ENCODE peak calls at places on chromosomes 6 and 20, in nine cellular contexts. L is BE2C; X is brain microvascular endothelial cell; O is CD8-positive, alpha-beta T cell; R is lower lobe of right lung; J is transverse colon; E is pancreas; Y is adrenal gland; F is IMR-90. I is an unnamed sample.

GRCh38 chr6:73782911-73783310 is 86.9 kb downstream of the CD109 start:
- DNase-seq in L (no peak), X (no peak), O (no peak), R (no peak), J (no peak), E (no peak), Y (no peak), F (no peak), I (no peak)

GRCh38 chr6:17504005-17504404 is 96.1 kb upstream of the FAM8A1 start:
- DNase-seq in L (no peak), X (no peak), O (no peak), R (no peak), J (no peak), E (no peak), Y (no peak), F (no peak), I (no peak)

GRCh38 chr6:18596529-18596835 is 209.3 kb downstream of the RNF144B start:
- DNase-seq in L (no peak), X (no peak), O (no peak), R (no peak), J (no peak), E (no peak), Y (no peak), F (no peak), I (no peak)

GRCh38 chr6:125197795-125198269 is 44.3 kb downstream of the TPD52L1 start:
- DNase-seq in L (peak; percentile 33), X (peak; percentile 42), O (no peak), R (peak; percentile 62), J (peak; percentile 78), E (peak; percentile 91), Y (peak; percentile 93), F (peak; percentile 31), I (no peak)

GRCh38 chr6:139029470-139030210 is 1.1 kb downstream of the ABRACL start:
- DNase-seq in L (no peak), X (peak; percentile 26), O (no peak), R (peak; percentile 84), J (peak; percentile 76), E (peak; percentile 53), Y (peak; percentile 51), F (peak; percentile 59), I (no peak)

GRCh38 chr6:110325197-110325596 is 33.0 kb downstream of the METTL24 start:
- DNase-seq in L (no peak), X (peak; percentile 12), O (no peak), R (no peak), J (peak; percentile 21), E (peak; percentile 47), Y (no peak), F (peak; percentile 85), I (no peak)

GRCh38 chr6:170073846-170074245 is 217.0 kb downstream of the DLL1 start:
- DNase-seq in L (no peak), X (no peak), O (no peak), R (peak; percentile 37), J (peak; percentile 2), E (no peak), Y (no peak), F (no peak), I (peak; percentile 9)

GRCh38 chr6:112562348-112563220 is 215.5 kb downstream of the RFPL4B start:
- DNase-seq in L (no peak), X (peak; percentile 47), O (no peak), R (no peak), J (no peak), E (no peak), Y (no peak), F (peak; percentile 73), I (no peak)

GRCh38 chr6:39003488-39003887 is 45.1 kb upstream of the GLP1R start:
- DNase-seq in L (no peak), X (no peak), O (no peak), R (no peak), J (no peak), E (no peak), Y (no peak), F (no peak), I (no peak)

GRCh38 chr6:39007575-39007974 is 41.0 kb upstream of the GLP1R start:
- DNase-seq in L (no peak), X (no peak), O (no peak), R (no peak), J (no peak), E (no peak), Y (no peak), F (no peak), I (no peak)

GRCh38 chr6:39005774-39006173 is 42.8 kb upstream of the GLP1R start:
- DNase-seq in L (no peak), X (no peak), O (no peak), R (no peak), J (no peak), E (peak; percentile 38), Y (no peak), F (no peak), I (no peak)

GRCh38 chr6:39004801-39005200 is 43.8 kb upstream of the GLP1R start:
- DNase-seq in L (no peak), X (no peak), O (no peak), R (no peak), J (no peak), E (no peak), Y (no peak), F (no peak), I (no peak)

DNA sequence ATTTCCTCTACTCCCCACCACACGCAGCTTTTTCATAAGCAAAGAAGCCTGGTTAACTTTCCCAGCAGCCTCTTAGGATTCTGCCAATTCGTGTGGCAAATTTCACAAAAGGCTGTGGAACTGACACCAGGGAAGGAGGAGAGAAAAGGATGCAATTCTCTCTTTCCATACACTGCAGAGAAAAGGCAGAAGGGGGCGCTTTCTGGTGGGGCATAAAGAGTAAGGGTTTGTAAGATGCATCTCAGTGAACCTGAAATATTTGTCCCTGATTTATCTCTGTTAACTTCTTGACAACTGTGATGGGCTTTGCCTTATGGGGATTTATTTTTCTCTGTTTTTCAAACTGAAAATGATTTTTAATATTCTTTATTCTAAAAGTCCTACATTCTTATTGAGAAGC is 45.5 kb upstream of the GLP1R start:
- DNase-seq in L (peak; percentile 18), X (no peak), O (no peak), R (no peak), J (no peak), E (no peak), Y (no peak), F (no peak), I (no peak)
- TF ChIP-seq CTCF in L (peak; percentile 51), X (peak; percentile 53), O (no peak), R (no peak), J (no peak), E (no peak), Y (no peak), F (no peak), I (no peak)

GRCh38 chr6:105106260-105106659 is 73.6 kb downstream of the POPDC3 start:
- DNase-seq in L (no peak), X (no peak), O (no peak), R (no peak), J (no peak), E (no peak), Y (no peak), F (no peak), I (no peak)

GRCh38 chr6:105108631-105109262 is 71.1 kb downstream of the POPDC3 start:
- DNase-seq in L (no peak), X (no peak), O (no peak), R (no peak), J (no peak), E (no peak), Y (no peak), F (peak; percentile 22), I (no peak)

GRCh38 chr6:105105094-105105493 is 74.7 kb downstream of the POPDC3 start:
- DNase-seq in L (no peak), X (no peak), O (no peak), R (no peak), J (no peak), E (no peak), Y (no peak), F (no peak), I (no peak)

GRCh38 chr6:105109955-105110650 is 69.7 kb downstream of the POPDC3 start:
- DNase-seq in L (no peak), X (no peak), O (no peak), R (no peak), J (no peak), E (no peak), Y (no peak), F (no peak), I (no peak)

GRCh38 chr6:105107207-105107606 is 72.6 kb downstream of the POPDC3 start:
- DNase-seq in L (no peak), X (no peak), O (no peak), R (no peak), J (no peak), E (no peak), Y (no peak), F (no peak), I (no peak)
- TF ChIP-seq CTCF in L (no peak), X (no peak), O (no peak), R (no peak), J (no peak), E (no peak), Y (no peak), F (no peak), I (no peak)

DNA sequence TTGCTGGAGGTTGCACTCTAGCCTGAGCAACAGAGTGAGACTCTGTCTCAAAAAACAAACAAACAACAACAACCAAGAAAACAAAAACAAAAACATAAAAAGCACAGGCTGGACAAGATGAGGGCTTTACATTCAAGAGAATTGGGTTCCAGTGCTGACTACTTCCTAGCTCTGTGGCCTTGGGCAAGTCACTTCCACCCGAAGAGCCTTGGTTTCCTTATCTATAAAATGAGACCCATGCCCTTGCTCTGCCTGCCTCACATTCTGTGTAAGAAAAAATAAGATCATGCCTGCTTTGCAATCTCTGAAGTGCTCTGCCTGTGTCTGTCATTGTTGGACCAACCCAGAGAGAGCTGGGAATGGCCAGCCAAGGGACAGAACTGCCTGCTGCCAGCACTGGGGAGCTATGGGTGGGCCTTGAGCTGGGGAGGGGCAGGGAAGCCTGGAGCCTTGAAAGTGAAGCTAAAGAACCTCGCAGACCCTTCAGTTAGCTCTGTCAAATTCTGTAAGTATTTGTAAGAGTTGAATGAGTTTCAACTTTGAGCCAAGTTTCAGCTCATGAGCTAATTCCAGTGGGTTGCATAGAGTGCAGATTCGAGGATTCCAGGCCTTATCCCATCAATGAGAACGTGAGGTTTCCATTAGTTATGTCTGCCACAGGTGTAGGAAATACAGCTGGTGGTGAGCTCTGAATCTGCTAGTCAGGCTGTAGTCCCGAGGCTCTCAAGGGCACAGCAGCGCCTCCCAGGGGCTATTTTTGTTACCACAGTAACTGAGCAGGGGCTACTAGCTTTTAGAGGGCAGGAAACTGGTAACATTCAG is 93.2 kb downstream of the DLGAP4 start:
- DNase-seq in L (peak; percentile 75), X (peak; percentile 33), O (peak; percentile 22), R (no peak), J (peak; percentile 38), E (peak; percentile 25), Y (peak; percentile 53), F (peak; percentile 11), I (no peak)
- TF ChIP-seq CTCF in L (peak; percentile 81), X (peak; percentile 67), O (no peak), R (peak; percentile 12), J (no peak), E (no peak), Y (peak; percentile 46), F (peak; percentile 29), I (no peak)

GRCh38 chr6:150408842-150409241 is 40.0 kb downstream of the IYD start:
- DNase-seq in L (no peak), X (no peak), O (no peak), R (no peak), J (peak; percentile 13), E (peak; percentile 56), Y (no peak), F (no peak), I (no peak)

GRCh38 chr6:150406948-150407347 is 38.1 kb downstream of the IYD start:
- DNase-seq in L (no peak), X (no peak), O (no peak), R (no peak), J (no peak), E (no peak), Y (no peak), F (no peak), I (no peak)

GRCh38 chr6:150409576-150410066 is 40.8 kb downstream of the IYD start:
- DNase-seq in L (no peak), X (no peak), O (no peak), R (peak; percentile 67), J (peak; percentile 58), E (peak; percentile 73), Y (peak; percentile 34), F (no peak), I (peak; percentile 29)

DNA sequence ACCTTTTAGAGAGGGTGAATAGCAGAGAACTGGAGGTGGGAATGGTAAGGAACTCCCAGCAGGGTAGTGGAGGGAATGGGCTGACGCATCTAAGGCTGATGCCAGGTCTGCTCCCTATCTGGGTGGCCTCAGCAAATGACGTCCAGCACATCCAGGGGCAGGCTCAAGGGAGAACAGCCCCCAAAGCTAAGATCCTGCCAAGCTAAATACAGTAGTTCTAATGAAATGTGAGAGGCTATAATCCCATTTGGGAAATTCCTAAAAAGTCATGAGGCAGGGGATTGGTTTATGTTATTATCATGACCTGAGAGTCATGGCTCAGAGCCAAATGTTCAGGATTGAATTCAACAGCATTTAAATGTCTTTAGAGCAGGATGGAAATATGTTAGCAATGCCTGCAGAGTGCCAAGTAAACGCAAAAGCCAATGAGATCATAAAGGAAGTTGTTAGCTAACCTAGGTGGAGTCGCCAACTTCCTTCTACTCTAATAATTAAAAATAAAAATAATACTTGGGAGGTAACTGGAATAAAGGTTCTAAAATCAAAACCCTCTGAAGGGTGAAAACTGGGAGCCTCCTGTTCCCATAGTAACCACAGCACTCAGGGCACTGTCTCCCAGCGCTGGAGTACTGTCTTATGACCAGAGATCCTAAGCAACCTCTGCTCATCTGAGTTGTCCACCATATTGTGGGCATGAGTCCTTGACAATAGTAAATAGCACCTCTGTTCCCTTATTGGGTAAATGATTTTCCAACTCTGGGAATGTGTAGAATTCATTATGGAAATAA is 34.8 kb downstream of the IYD start:
- DNase-seq in L (no peak), X (peak; percentile 98), O (no peak), R (no peak), J (no peak), E (no peak), Y (no peak), F (peak; percentile 83), I (no peak)
- TF ChIP-seq CTCF in L (no peak), X (no peak), O (no peak), R (no peak), J (no peak), E (no peak), Y (no peak), F (no peak), I (no peak)

I was measured in activated B cell treated with CpG ODN at 0.5 μM for 24 hours.